ENCODE peak calls at places on chromosomes 16 and 17, in ten cellular contexts. T is fibroblast of the aortic adventitia; Q is Caco-2; A is HepG2; J is lower lobe of right lung; D is testis; R is CD8-positive, alpha-beta T cell; V is left lung; L is A673; M is dorsolateral prefrontal cortex. W is an unnamed sample.

GRCh38 chr17:2421315-2422147 is 20.7 kb upstream of the MNT start:
- DNase-seq in A (no peak), R (no peak), M (no peak), T (no peak), L (no peak), D (peak), J (no peak), Q (peak), V (no peak), W (no peak)

GRCh38 chr17:65054602-65055001 is 1.9 kb downstream of the GNA13 start:
- DNase-seq in A (no peak), Q (no peak), V (no peak), D (no peak), T (no peak), R (no peak), J (no peak), L (no peak), M (no peak), W (no peak)

GRCh38 chr16:85718153-85718477 is 29.4 kb upstream of the GINS2 start:
- DNase-seq in D (no peak), M (no peak), L (no peak), A (no peak), V (no peak), R (no peak), T (no peak), Q (no peak), J (no peak), W (no peak)

GRCh38 chr17:64357191-64357981 is 33.3 kb downstream of the PECAM1 start:
- DNase-seq in T (peak), L (no peak), R (no peak), J (no peak), Q (no peak), D (no peak), V (peak), A (no peak), M (peak), W (peak)

GRCh38 chr17:83185023-83186002 is 105.9 kb downstream of the METRNL start:
- DNase-seq in M (no peak), Q (no peak), R (peak), J (no peak), A (no peak), V (peak), L (no peak), T (no peak), D (peak), W (no peak)

GRCh38 chr17:39822051-39822450 is 42.1 kb downstream of the IKZF3 start:
- DNase-seq in L (no peak), D (no peak), R (no peak), Q (no peak), V (no peak), T (no peak), A (no peak), M (no peak), J (no peak), W (no peak)

GRCh38 chr17:57682667-57683066 is 62.4 kb downstream of the CCDC182 start:
- DNase-seq in M (no peak), T (no peak), R (no peak), D (no peak), V (no peak), J (no peak), A (no peak), L (no peak), Q (no peak), W (no peak)

GRCh38 chr16:66242672-66243071 is 123.8 kb upstream of the CDH5 start:
- DNase-seq in A (no peak), V (no peak), T (no peak), L (no peak), R (no peak), J (no peak), D (no peak), Q (no peak), M (no peak), W (no peak)

GRCh38 chr17:36901506-36901905 is 35.8 kb upstream of the LHX1 start:
- DNase-seq in A (peak), R (no peak), V (no peak), T (peak), M (no peak), J (no peak), D (no peak), Q (peak), L (no peak), W (no peak)

GRCh38 chr16:20884240-20884556 is 16.0 kb downstream of the DCUN1D3 start:
- DNase-seq in L (no peak), R (no peak), D (no peak), J (no peak), Q (no peak), A (peak), M (no peak), V (no peak), T (peak), W (no peak)

GRCh38 chr17:38870259-38871165 is 654 bp downstream of the LASP1 start:
- DNase-seq in R (peak), D (peak), T (peak), Q (peak), L (peak), M (peak), A (peak), V (peak), J (peak), W (no peak)

GRCh38 chr16:17768257-17768656 is 297.5 kb upstream of the XYLT1 start:
- DNase-seq in J (no peak), T (peak), D (no peak), Q (no peak), V (no peak), R (no peak), L (no peak), M (no peak), A (no peak), W (peak)

GRCh38 chr16:27378871-27379580 is 22.9 kb upstream of the IL21R start:
- DNase-seq in J (no peak), A (no peak), Q (no peak), V (no peak), R (no peak), M (no peak), L (no peak), D (no peak), T (no peak), W (no peak)

GRCh38 chr16:81041696-81042095 is 6.1 kb downstream of the ATMIN start:
- DNase-seq in L (no peak), V (no peak), D (no peak), J (no peak), A (no peak), M (no peak), R (no peak), Q (no peak), T (no peak), W (no peak)

GRCh38 chr17:33871720-33872535 is 383.2 kb upstream of the CCL2 start:
- DNase-seq in D (no peak), Q (no peak), M (no peak), V (no peak), R (no peak), A (no peak), T (no peak), J (no peak), L (no peak), W (no peak)

GRCh38 chr16:85028638-85029412 is 1.2 kb downstream of the KIAA0513 start:
- DNase-seq in J (no peak), T (peak), Q (peak), D (peak), M (peak), V (peak), R (peak), L (no peak), A (no peak), W (no peak)

DNA sequence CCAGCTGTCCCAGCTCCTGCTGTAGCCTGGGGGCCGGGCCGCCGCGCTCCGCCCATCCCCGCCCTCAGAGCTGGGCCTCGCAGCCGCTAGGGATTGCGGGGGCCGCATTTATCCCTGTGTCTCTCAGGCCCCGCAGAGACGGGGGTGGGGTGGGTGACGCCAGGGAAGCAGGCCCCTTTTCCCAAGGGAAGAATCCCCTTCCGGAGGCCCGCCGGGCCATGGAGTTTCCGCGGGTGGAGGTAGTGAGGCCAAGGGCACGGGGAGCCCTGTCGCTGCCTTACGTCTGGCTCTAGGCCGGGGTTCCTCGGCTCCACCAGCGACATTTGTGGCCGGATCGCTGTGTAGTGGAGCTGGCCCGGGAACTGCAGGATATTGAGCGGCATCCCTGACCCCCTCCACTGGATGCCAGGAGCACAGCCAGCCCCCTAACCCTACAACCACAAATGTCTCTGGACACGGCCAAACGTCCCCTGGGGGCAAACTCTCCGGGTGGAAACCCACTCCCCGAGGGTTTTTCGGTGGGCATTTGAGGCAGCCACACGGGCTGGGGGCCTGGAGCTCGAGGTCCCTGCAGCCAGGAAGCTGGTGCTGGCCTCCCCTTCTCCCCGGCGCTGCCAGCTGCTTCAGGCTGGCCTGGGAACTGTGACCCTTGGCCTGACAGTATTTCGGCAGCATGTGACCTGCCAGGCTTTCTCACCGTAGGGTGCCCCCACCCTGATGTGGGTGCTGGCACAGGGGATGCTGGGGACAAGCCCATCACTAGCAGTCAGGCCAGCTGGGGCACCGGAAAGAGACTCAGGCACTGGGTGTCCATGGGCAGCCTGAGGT is 12.0 kb upstream of the CD300A start:
- DNase-seq in A (peak), T (peak), L (peak), M (peak), J (peak), Q (peak), V (peak), D (no peak), R (peak), W (no peak)
- TF ChIP-seq CTCF in A (peak), T (peak), L (no peak), M (peak), J (peak), Q (no peak), V (peak), D (peak), R (no peak), W (no peak)

GRCh38 chr16:1019934-1020305 is 38.4 kb downstream of the SOX8 start:
- DNase-seq in M (no peak), Q (no peak), R (no peak), T (peak), A (no peak), V (no peak), D (no peak), J (no peak), L (no peak), W (no peak)
- H3K4me3 ChIP-seq in M (peak), Q (no peak), R (no peak), T (peak), A (no peak), V (no peak), D (no peak), J (peak), L (no peak), W (peak)

GRCh38 chr16:30142672-30143346 is 19.8 kb upstream of the MAPK3 start:
- DNase-seq in L (no peak), D (no peak), J (no peak), M (no peak), Q (peak), T (no peak), A (peak), R (peak), V (no peak), W (no peak)
- TF ChIP-seq CTCF in L (peak), D (no peak), J (no peak), M (peak), Q (no peak), T (no peak), A (peak), R (peak), V (no peak), W (no peak)

GRCh38 chr17:43369986-43370385 is 28.8 kb upstream of the ARL4D start:
- DNase-seq in T (no peak), L (no peak), J (no peak), D (no peak), V (no peak), M (no peak), R (no peak), Q (no peak), A (no peak), W (no peak)

GRCh38 chr17:43365356-43365755 is 33.4 kb upstream of the ARL4D start:
- DNase-seq in V (no peak), D (no peak), J (no peak), T (no peak), Q (no peak), M (no peak), A (no peak), R (no peak), L (no peak), W (no peak)

GRCh38 chr17:43368740-43369506 is 29.9 kb upstream of the ARL4D start:
- DNase-seq in D (peak), J (peak), V (peak), Q (peak), M (peak), R (peak), A (peak), L (peak), T (peak), W (no peak)

GRCh38 chr17:43367588-43368242 is 31.1 kb upstream of the ARL4D start:
- DNase-seq in Q (peak), V (no peak), R (peak), A (peak), L (peak), M (no peak), J (no peak), T (peak), D (no peak), W (peak)

GRCh38 chr17:43366809-43367587 is 31.8 kb upstream of the ARL4D start:
- DNase-seq in Q (no peak), D (no peak), R (no peak), V (no peak), L (no peak), J (no peak), M (no peak), T (no peak), A (no peak), W (no peak)
- H3K4me3 ChIP-seq in Q (no peak), D (no peak), R (no peak), V (no peak), L (no peak), J (peak), M (peak), T (peak), A (no peak), W (peak)